ENCODE peak calls at places on chromosomes 13 and 19, in nine cellular contexts. One of them, this sample, is unnamed.

GRCh38 chr13:39577833-39578232 is 25.2 kb downstream of the LHFPL6 start:
- DNase-seq in lung: no peak
- DNase-seq in adrenal gland: no peak
- DNase-seq in psoas muscle: no peak
- DNase-seq in RWPE2: no peak
- DNase-seq in MM.1S: no peak
- DNase-seq in PC-3: no peak
- DNase-seq in tibial nerve: no peak
- DNase-seq in HepG2: no peak
- DNase-seq in this sample: no peak

GRCh38 chr13:62598708-62599107 is 1183.1 kb upstream of the PCDH20 start:
- DNase-seq in HepG2: no peak
- DNase-seq in RWPE2: no peak
- DNase-seq in MM.1S: no peak
- DNase-seq in PC-3: no peak
- DNase-seq in psoas muscle: no peak
- DNase-seq in lung: no peak
- DNase-seq in tibial nerve: no peak
- DNase-seq in adrenal gland: no peak
- DNase-seq in this sample: no peak

GRCh38 chr19:32404939-32405430 is 585 bp upstream of the DPY19L3 start:
- DNase-seq in tibial nerve: peak; percentile 35
- DNase-seq in psoas muscle: peak; percentile 87
- DNase-seq in adrenal gland: peak; percentile 72
- DNase-seq in lung: peak; percentile 72
- DNase-seq in RWPE2: peak; percentile 52
- DNase-seq in HepG2: peak; percentile 19
- DNase-seq in PC-3: peak; percentile 19
- DNase-seq in MM.1S: peak; percentile 8
- DNase-seq in this sample: peak; percentile 64

GRCh38 chr13:76813874-76814273 is 72.3 kb downstream of the KCTD12 start:
- DNase-seq in tibial nerve: no peak
- DNase-seq in PC-3: no peak
- DNase-seq in HepG2: peak; percentile 15
- DNase-seq in lung: no peak
- DNase-seq in MM.1S: peak; percentile 38
- DNase-seq in psoas muscle: no peak
- DNase-seq in adrenal gland: no peak
- DNase-seq in RWPE2: no peak
- DNase-seq in this sample: peak; percentile 25

GRCh38 chr13:36981156-36981743 is 17.9 kb downstream of the ALG5 start:
- DNase-seq in tibial nerve: no peak
- DNase-seq in RWPE2: no peak
- DNase-seq in HepG2: peak; percentile 45
- DNase-seq in lung: no peak
- DNase-seq in adrenal gland: no peak
- DNase-seq in PC-3: peak; percentile 62
- DNase-seq in psoas muscle: no peak
- DNase-seq in MM.1S: peak; percentile 19
- DNase-seq in this sample: no peak

GRCh38 chr19:21362291-21362690 is 3.5 kb downstream of the ZNF738 start:
- DNase-seq in adrenal gland: no peak
- DNase-seq in tibial nerve: no peak
- DNase-seq in MM.1S: no peak
- DNase-seq in PC-3: no peak
- DNase-seq in lung: peak; percentile 30
- DNase-seq in RWPE2: no peak
- DNase-seq in HepG2: no peak
- DNase-seq in psoas muscle: no peak
- DNase-seq in this sample: no peak

GRCh38 chr19:51473009-51473707 is 5.2 kb upstream of the CEACAM18 start:
- DNase-seq in lung: peak; percentile 82
- DNase-seq in psoas muscle: peak; percentile 59
- DNase-seq in tibial nerve: peak; percentile 71
- DNase-seq in MM.1S: peak; percentile 34
- DNase-seq in adrenal gland: peak; percentile 79
- DNase-seq in RWPE2: no peak
- DNase-seq in HepG2: peak; percentile 56
- DNase-seq in PC-3: peak; percentile 93
- DNase-seq in this sample: peak; percentile 68

GRCh38 chr13:40438999-40439797 is 227.2 kb downstream of the FOXO1 start:
- DNase-seq in MM.1S: no peak
- DNase-seq in lung: no peak
- DNase-seq in tibial nerve: no peak
- DNase-seq in PC-3: no peak
- DNase-seq in RWPE2: no peak
- DNase-seq in psoas muscle: no peak
- DNase-seq in HepG2: no peak
- DNase-seq in adrenal gland: no peak
- DNase-seq in this sample: no peak

GRCh38 chr19:10862561-10863106 is 8.7 kb upstream of the CARM1 start:
- DNase-seq in MM.1S: no peak
- DNase-seq in HepG2: no peak
- DNase-seq in psoas muscle: no peak
- DNase-seq in adrenal gland: no peak
- DNase-seq in PC-3: no peak
- DNase-seq in tibial nerve: no peak
- DNase-seq in lung: no peak
- DNase-seq in RWPE2: no peak
- DNase-seq in this sample: no peak

GRCh38 chr19:10861118-10861651 is 10.2 kb upstream of the CARM1 start:
- DNase-seq in lung: no peak
- DNase-seq in PC-3: peak; percentile 52
- DNase-seq in tibial nerve: no peak
- DNase-seq in RWPE2: no peak
- DNase-seq in HepG2: peak; percentile 54
- DNase-seq in MM.1S: no peak
- DNase-seq in psoas muscle: no peak
- DNase-seq in adrenal gland: no peak
- DNase-seq in this sample: no peak

GRCh38 chr19:10855879-10856522 is 7.8 kb downstream of the C19orf38 start:
- DNase-seq in lung: no peak
- DNase-seq in HepG2: no peak
- DNase-seq in psoas muscle: no peak
- DNase-seq in tibial nerve: no peak
- DNase-seq in adrenal gland: no peak
- DNase-seq in PC-3: peak; percentile 62
- DNase-seq in MM.1S: no peak
- DNase-seq in RWPE2: no peak
- DNase-seq in this sample: no peak

GRCh38 chr19:10854350-10855089 is 6.3 kb downstream of the C19orf38 start:
- DNase-seq in psoas muscle: no peak
- DNase-seq in RWPE2: no peak
- DNase-seq in adrenal gland: no peak
- DNase-seq in tibial nerve: no peak
- DNase-seq in PC-3: peak; percentile 33
- DNase-seq in MM.1S: no peak
- DNase-seq in lung: no peak
- DNase-seq in HepG2: peak; percentile 67
- DNase-seq in this sample: no peak

DNA sequence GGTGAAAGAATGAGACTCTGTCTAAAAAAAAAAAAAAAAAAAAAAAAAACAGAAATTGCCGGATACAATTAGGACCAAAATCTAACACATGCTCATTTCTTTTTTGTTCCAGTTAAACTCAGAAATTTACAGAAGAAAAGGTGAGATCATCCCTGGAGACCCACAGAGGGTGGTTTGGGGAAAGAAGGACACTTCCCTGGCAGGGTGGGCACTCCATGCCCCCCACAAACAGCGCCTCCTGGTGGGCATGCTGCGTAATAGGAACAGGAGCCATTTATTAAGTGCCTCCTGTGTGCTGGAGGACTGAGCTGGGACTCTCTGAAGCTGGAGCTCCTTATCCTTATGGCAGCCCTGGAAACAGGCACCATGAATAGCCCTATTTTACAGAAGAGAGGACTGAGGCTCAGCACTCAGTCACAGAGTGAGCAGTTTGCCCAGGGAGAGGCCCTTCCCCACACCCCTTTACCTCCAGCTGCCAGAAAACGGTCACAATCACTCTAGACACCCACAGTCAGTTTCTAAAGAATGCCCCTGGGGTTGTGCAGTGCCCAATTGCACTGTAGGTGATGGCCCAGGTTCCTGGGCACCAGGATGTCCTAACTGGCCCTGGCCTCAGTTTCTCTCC is 10.1 kb downstream of the C19orf38 start:
- DNase-seq in MM.1S: no peak
- DNase-seq in RWPE2: no peak
- DNase-seq in lung: no peak
- DNase-seq in HepG2: no peak
- DNase-seq in PC-3: peak; percentile 42
- DNase-seq in psoas muscle: no peak
- DNase-seq in tibial nerve: no peak
- DNase-seq in adrenal gland: no peak
- DNase-seq in this sample: no peak
- TF ChIP-seq CTCF in MM.1S: peak; percentile 66
- TF ChIP-seq CTCF in RWPE2: peak; percentile 47
- TF ChIP-seq CTCF in lung: no peak
- TF ChIP-seq CTCF in HepG2: peak; percentile 75
- TF ChIP-seq CTCF in PC-3: peak; percentile 97
- TF ChIP-seq CTCF in psoas muscle: peak; percentile 43
- TF ChIP-seq CTCF in tibial nerve: no peak
- TF ChIP-seq CTCF in adrenal gland: peak; percentile 46
- TF ChIP-seq CTCF in this sample: peak; percentile 24

GRCh38 chr19:2170219-2170618 is 6.5 kb downstream of the DOT1L start:
- DNase-seq in MM.1S: no peak
- DNase-seq in HepG2: no peak
- DNase-seq in psoas muscle: no peak
- DNase-seq in tibial nerve: no peak
- DNase-seq in RWPE2: no peak
- DNase-seq in PC-3: no peak
- DNase-seq in adrenal gland: no peak
- DNase-seq in lung: no peak
- DNase-seq in this sample: no peak

GRCh38 chr19:2170987-2171348 is 7.2 kb downstream of the DOT1L start:
- DNase-seq in MM.1S: no peak
- DNase-seq in PC-3: no peak
- DNase-seq in lung: no peak
- DNase-seq in HepG2: no peak
- DNase-seq in RWPE2: no peak
- DNase-seq in tibial nerve: no peak
- DNase-seq in psoas muscle: no peak
- DNase-seq in adrenal gland: no peak
- DNase-seq in this sample: no peak

GRCh38 chr19:2168619-2169424 is 5.1 kb downstream of the DOT1L start:
- DNase-seq in MM.1S: no peak
- DNase-seq in psoas muscle: peak; percentile 99
- DNase-seq in RWPE2: peak; percentile 95
- DNase-seq in adrenal gland: peak; percentile 98
- DNase-seq in tibial nerve: peak; percentile 97
- DNase-seq in lung: peak; percentile 99
- DNase-seq in PC-3: peak; percentile 97
- DNase-seq in HepG2: peak; percentile 99
- DNase-seq in this sample: peak; percentile 98

GRCh38 chr19:2166741-2167738 is 3.3 kb downstream of the DOT1L start:
- DNase-seq in HepG2: peak; percentile 79
- DNase-seq in lung: peak; percentile 88
- DNase-seq in adrenal gland: peak; percentile 82
- DNase-seq in MM.1S: no peak
- DNase-seq in tibial nerve: peak; percentile 67
- DNase-seq in psoas muscle: peak; percentile 92
- DNase-seq in PC-3: peak; percentile 70
- DNase-seq in RWPE2: no peak
- DNase-seq in this sample: peak; percentile 86

GRCh38 chr19:2167896-2168618 is 4.3 kb downstream of the DOT1L start:
- DNase-seq in tibial nerve: no peak
- DNase-seq in psoas muscle: peak; percentile 83
- DNase-seq in adrenal gland: peak; percentile 74
- DNase-seq in PC-3: peak; percentile 23
- DNase-seq in MM.1S: no peak
- DNase-seq in HepG2: peak; percentile 24
- DNase-seq in lung: peak; percentile 74
- DNase-seq in RWPE2: no peak
- DNase-seq in this sample: peak; percentile 60
- H3K4me1 ChIP-seq in tibial nerve: peaks cover 66% of the 10 kb centered on the region
- H3K4me1 ChIP-seq in psoas muscle: peaks cover 73% of the 10 kb centered on the region
- H3K4me1 ChIP-seq in adrenal gland: peaks cover 83% of the 10 kb centered on the region
- H3K4me1 ChIP-seq in PC-3: peaks cover 38% of the 10 kb centered on the region
- H3K4me1 ChIP-seq in MM.1S: no peaks in the 10 kb centered on the region
- H3K4me1 ChIP-seq in HepG2: peaks cover 75% of the 10 kb centered on the region
- H3K4me1 ChIP-seq in lung: peaks cover 31% of the 10 kb centered on the region
- H3K4me1 ChIP-seq in RWPE2: peaks cover 29% of the 10 kb centered on the region
- H3K4me1 ChIP-seq in this sample: peaks cover 73% of the 10 kb centered on the region

GRCh38 chr19:29083863-29084262 is 129.1 kb downstream of the UQCRFS1 start:
- DNase-seq in lung: no peak
- DNase-seq in psoas muscle: no peak
- DNase-seq in adrenal gland: no peak
- DNase-seq in tibial nerve: no peak
- DNase-seq in HepG2: no peak
- DNase-seq in MM.1S: no peak
- DNase-seq in PC-3: no peak
- DNase-seq in RWPE2: no peak
- DNase-seq in this sample: no peak

GRCh38 chr19:29086182-29086581 is 126.8 kb downstream of the UQCRFS1 start:
- DNase-seq in RWPE2: no peak
- DNase-seq in lung: no peak
- DNase-seq in MM.1S: no peak
- DNase-seq in psoas muscle: no peak
- DNase-seq in HepG2: peak; percentile 2
- DNase-seq in PC-3: no peak
- DNase-seq in adrenal gland: no peak
- DNase-seq in tibial nerve: no peak
- DNase-seq in this sample: peak; percentile 14

GRCh38 chr19:29086646-29087045 is 126.3 kb downstream of the UQCRFS1 start:
- DNase-seq in adrenal gland: no peak
- DNase-seq in lung: no peak
- DNase-seq in RWPE2: no peak
- DNase-seq in MM.1S: no peak
- DNase-seq in HepG2: no peak
- DNase-seq in tibial nerve: no peak
- DNase-seq in psoas muscle: no peak
- DNase-seq in PC-3: no peak
- DNase-seq in this sample: no peak

GRCh38 chr19:29085630-29086029 is 127.3 kb downstream of the UQCRFS1 start:
- DNase-seq in tibial nerve: no peak
- DNase-seq in RWPE2: no peak
- DNase-seq in adrenal gland: no peak
- DNase-seq in psoas muscle: no peak
- DNase-seq in PC-3: no peak
- DNase-seq in HepG2: no peak
- DNase-seq in MM.1S: no peak
- DNase-seq in lung: no peak
- DNase-seq in this sample: no peak

GRCh38 chr19:29084266-29084665 is 128.7 kb downstream of the UQCRFS1 start:
- DNase-seq in MM.1S: no peak
- DNase-seq in lung: no peak
- DNase-seq in RWPE2: no peak
- DNase-seq in psoas muscle: no peak
- DNase-seq in HepG2: no peak
- DNase-seq in tibial nerve: no peak
- DNase-seq in adrenal gland: peak; percentile 28
- DNase-seq in PC-3: peak; percentile 1
- DNase-seq in this sample: no peak
- H3K36me3 ChIP-seq in MM.1S: no peaks in the 10 kb centered on the region
- H3K36me3 ChIP-seq in lung: no peaks in the 10 kb centered on the region
- H3K36me3 ChIP-seq in RWPE2: no peaks in the 10 kb centered on the region
- H3K36me3 ChIP-seq in psoas muscle: no peaks in the 10 kb centered on the region
- H3K36me3 ChIP-seq in HepG2: no peaks in the 10 kb centered on the region
- H3K36me3 ChIP-seq in tibial nerve: no peaks in the 10 kb centered on the region
- H3K36me3 ChIP-seq in adrenal gland: no peaks in the 10 kb centered on the region
- H3K36me3 ChIP-seq in PC-3: no peaks in the 10 kb centered on the region
- H3K36me3 ChIP-seq in this sample: no peaks in the 10 kb centered on the region

GRCh38 chr19:9584073-9584833 is at the start of gene ZNF121:
- DNase-seq in RWPE2: peak; percentile 72
- DNase-seq in HepG2: peak; percentile 77
- DNase-seq in PC-3: peak; percentile 90
- DNase-seq in adrenal gland: peak; percentile 84
- DNase-seq in psoas muscle: peak; percentile 91
- DNase-seq in lung: peak; percentile 88
- DNase-seq in MM.1S: peak; percentile 89
- DNase-seq in tibial nerve: peak; percentile 64
- DNase-seq in this sample: peak; percentile 80

GRCh38 chr19:9586764-9587163 is 2.5 kb upstream of the ZNF121 start:
- DNase-seq in lung: peak; percentile 62
- DNase-seq in MM.1S: peak; percentile 74
- DNase-seq in adrenal gland: peak; percentile 38
- DNase-seq in PC-3: peak; percentile 96
- DNase-seq in HepG2: peak; percentile 74
- DNase-seq in RWPE2: no peak
- DNase-seq in psoas muscle: no peak
- DNase-seq in tibial nerve: no peak
- DNase-seq in this sample: peak; percentile 45
- TF ChIP-seq CTCF in lung: peak; percentile 74
- TF ChIP-seq CTCF in MM.1S: peak; percentile 63
- TF ChIP-seq CTCF in adrenal gland: peak; percentile 56
- TF ChIP-seq CTCF in PC-3: peak; percentile 88
- TF ChIP-seq CTCF in HepG2: peak; percentile 90
- TF ChIP-seq CTCF in RWPE2: peak; percentile 95
- TF ChIP-seq CTCF in psoas muscle: peak; percentile 41
- TF ChIP-seq CTCF in tibial nerve: peak; percentile 33
- TF ChIP-seq CTCF in this sample: peak; percentile 17